ENCODE peak calls at places on chromosomes 1 and 21, in nine cellular contexts. F is choroid plexus epithelial cell, A is body of pancreas, H is right lobe of liver, I is amniotic stem cell, M is T1000, C is NCI-H510A treated with DMSO at 0.1 percent for 48 hours, E is EH, S is neuronal stem cell. O is an unnamed sample.
A peak's percentile ranks its signal among the peaks of the same experiment; 100 is the strongest.

GRCh38 chr1:203612932-203613682 is 13.5 kb upstream of the ATP2B4 start:
- DNase-seq in F (no peak), A (no peak), H (no peak), I (no peak), M (no peak), C (no peak), E (peak; percentile 42), S (no peak), O (no peak)

GRCh38 chr1:63592536-63593302 is 492 bp upstream of the PGM1 start:
- DNase-seq in F (peak; percentile 46), A (no peak), H (peak; percentile 95), I (no peak), M (no peak), C (peak; percentile 78), E (peak; percentile 3), S (peak; percentile 21), O (no peak)

GRCh38 chr1:59298178-59298583 is 1.3 kb downstream of the FGGY start:
- DNase-seq in F (no peak), A (no peak), H (peak; percentile 71), I (no peak), M (no peak), C (no peak), E (no peak), S (no peak), O (no peak)

GRCh38 chr1:243598433-243598832 is 251.6 kb downstream of the AKT3 start:
- DNase-seq in F (peak; percentile 86), A (no peak), H (no peak), I (peak; percentile 25), M (no peak), C (no peak), E (peak; percentile 94), S (no peak), O (peak; percentile 91)

GRCh38 chr1:62436039-62436465 is 797 bp upstream of the USP1 start:
- DNase-seq in F (no peak), A (peak; percentile 95), H (no peak), I (no peak), M (no peak), C (no peak), E (no peak), S (no peak), O (no peak)

GRCh38 chr1:160862151-160863061 is at the start of gene CD244:
- DNase-seq in F (no peak), A (no peak), H (no peak), I (no peak), M (no peak), C (no peak), E (no peak), S (no peak), O (no peak)

GRCh38 chr1:205229916-205230700 is 2.4 kb downstream of the TMCC2 start:
- DNase-seq in F (no peak), A (no peak), H (no peak), I (no peak), M (no peak), C (peak; percentile 63), E (no peak), S (no peak), O (no peak)

GRCh38 chr1:156291226-156292061 is 4.0 kb downstream of the GLMP start:
- DNase-seq in F (peak; percentile 89), A (peak; percentile 85), H (peak; percentile 98), I (peak; percentile 68), M (peak; percentile 41), C (peak; percentile 77), E (peak; percentile 86), S (peak; percentile 64), O (peak; percentile 67)

GRCh38 chr1:89952021-89952995 is 42.6 kb upstream of the ZNF326 start:
- DNase-seq in F (peak; percentile 49), A (no peak), H (no peak), I (no peak), M (no peak), C (no peak), E (peak; percentile 92), S (no peak), O (peak; percentile 96)

GRCh38 chr1:100077525-100077924 is 55.2 kb downstream of the SASS6 start:
- DNase-seq in F (peak; percentile 78), A (no peak), H (no peak), I (no peak), M (no peak), C (no peak), E (no peak), S (no peak), O (no peak)

GRCh38 chr1:106526650-106527049 is 529.8 kb upstream of the PRMT6 start:
- DNase-seq in F (peak; percentile 13), A (no peak), H (no peak), I (peak; percentile 68), M (peak; percentile 29), C (no peak), E (peak; percentile 50), S (no peak), O (peak; percentile 95)

GRCh38 chr1:65792671-65793358 is at the start of gene PDE4B:
- DNase-seq in F (peak; percentile 27), A (no peak), H (no peak), I (no peak), M (no peak), C (peak; percentile 64), E (peak; percentile 48), S (peak; percentile 52), O (peak; percentile 21)

GRCh38 chr1:234272656-234273312 is 100.5 kb upstream of the COA6 start:
- DNase-seq in F (no peak), A (peak; percentile 34), H (no peak), I (no peak), M (no peak), C (peak; percentile 10), E (no peak), S (no peak), O (no peak)

GRCh38 chr21:41119901-41120300 is 48.1 kb upstream of the BACE2 start:
- DNase-seq in F (no peak), A (no peak), H (no peak), I (no peak), M (no peak), C (no peak), E (no peak), S (no peak), O (no peak)